ENCODE peak calls at places on chromosomes 6 and 20, in nine cellular contexts. L is CD4-positive, CD25-positive, alpha-beta regulatory T cell; S is heart right ventricle; O is RWPE2; V is Right ventricle myocardium superior; F is HepG2; M is stimulated activated memory B cell treated with anti-CD40 and anti-IgM and Interleukin-4, amounts not matched to agents 10 μg/mL and 1 μg/mL and 100 μg/mL, for 72 hours; P is natural killer cell; U is left cardiac atrium. B is an unnamed sample.

GRCh38 chr6:45901777-45902650 is 113.6 kb downstream of the CLIC5 start:
- ATAC-seq in L (no peak), S (peak; percentile 42), O (no peak), V (peak; percentile 33), F (no peak), M (no peak), P (no peak), U (no peak), B (no peak)

GRCh38 chr6:95973976-95974375 is 41.8 kb upstream of the FUT9 start:
- ATAC-seq in L (no peak), S (no peak), O (no peak), V (no peak), F (no peak), M (no peak), P (no peak), U (no peak), B (no peak)

GRCh38 chr6:14196029-14196428 is 78.5 kb downstream of the CD83 start:
- ATAC-seq in L (no peak), S (no peak), O (no peak), V (no peak), F (no peak), M (no peak), P (no peak), U (no peak), B (no peak)

GRCh38 chr6:161486326-161486725 is 212.5 kb upstream of the AGPAT4 start:
- ATAC-seq in L (no peak), S (peak; percentile 91), O (peak; percentile 100), V (peak; percentile 94), F (no peak), M (no peak), P (no peak), U (peak; percentile 96), B (peak; percentile 97)

GRCh38 chr6:148709577-148709976 is 37.3 kb upstream of the UST start:
- ATAC-seq in L (no peak), S (no peak), O (no peak), V (no peak), F (no peak), M (no peak), P (no peak), U (no peak), B (no peak)

GRCh38 chr20:33178726-33179125 is 10.8 kb downstream of the BPIFA2 start:
- ATAC-seq in L (no peak), S (no peak), O (peak; percentile 49), V (no peak), F (peak; percentile 63), M (no peak), P (no peak), U (no peak), B (no peak)

GRCh38 chr6:30814137-30815084 is 69.9 kb upstream of the DDR1 start:
- ATAC-seq in L (peak; percentile 87), S (no peak), O (peak; percentile 43), V (no peak), F (peak; percentile 62), M (peak; percentile 31), P (no peak), U (peak; percentile 65), B (peak; percentile 81)

GRCh38 chr6:52074155-52074554 is 13.3 kb downstream of the PKHD1 start:
- ATAC-seq in L (no peak), S (no peak), O (peak; percentile 29), V (no peak), F (no peak), M (no peak), P (no peak), U (no peak), B (no peak)

GRCh38 chr20:45779011-45779915 is 12.4 kb downstream of the WFDC3 start:
- ATAC-seq in L (no peak), S (peak; percentile 84), O (peak; percentile 81), V (peak; percentile 89), F (no peak), M (no peak), P (no peak), U (peak; percentile 95), B (peak; percentile 90)

GRCh38 chr6:40378725-40379074 is 208.5 kb downstream of the LRFN2 start:
- ATAC-seq in L (no peak), S (no peak), O (no peak), V (no peak), F (no peak), M (no peak), P (no peak), U (no peak), B (no peak)

GRCh38 chr20:31566658-31567379 is 38.3 kb upstream of the ID1 start:
- ATAC-seq in L (no peak), S (no peak), O (peak; percentile 62), V (no peak), F (no peak), M (peak; percentile 69), P (no peak), U (no peak), B (no peak)

GRCh38 chr20:38633577-38634093 is 32.0 kb downstream of the ARHGAP40 start:
- ATAC-seq in L (peak; percentile 66), S (peak; percentile 62), O (peak; percentile 66), V (peak; percentile 75), F (peak; percentile 91), M (peak; percentile 77), P (peak; percentile 99), U (peak; percentile 72), B (peak; percentile 95)

GRCh38 chr6:37182736-37183590 is 13.0 kb downstream of the PIM1 start:
- ATAC-seq in L (peak; percentile 99), S (peak; percentile 82), O (no peak), V (peak; percentile 79), F (no peak), M (peak; percentile 87), P (peak; percentile 93), U (peak; percentile 81), B (no peak)

GRCh38 chr20:18403269-18403668 is 63.6 kb downstream of the DZANK1 start:
- ATAC-seq in L (no peak), S (no peak), O (no peak), V (no peak), F (no peak), M (no peak), P (no peak), U (no peak), B (no peak)

GRCh38 chr6:167398214-167399050 is 73.5 kb downstream of the TTLL2 start:
- ATAC-seq in L (no peak), S (no peak), O (no peak), V (no peak), F (peak; percentile 91), M (no peak), P (no peak), U (no peak), B (no peak)

GRCh38 chr20:61665746-61666470 is 399.8 kb downstream of the TAF4 start:
- ATAC-seq in L (no peak), S (no peak), O (no peak), V (no peak), F (no peak), M (no peak), P (no peak), U (no peak), B (no peak)

GRCh38 chr6:4682431-4683159 is 93.6 kb upstream of the CDYL start:
- ATAC-seq in L (no peak), S (peak; percentile 12), O (no peak), V (no peak), F (no peak), M (no peak), P (no peak), U (no peak), B (no peak)

GRCh38 chr6:116229287-116229913 is 24.5 kb downstream of the TSPYL4 start:
- ATAC-seq in L (no peak), S (peak; percentile 95), O (peak; percentile 56), V (peak; percentile 90), F (no peak), M (no peak), P (no peak), U (peak; percentile 97), B (peak; percentile 100)

GRCh38 chr6:9225441-9225871 is 790.1 kb upstream of the SLC35B3 start:
- ATAC-seq in L (no peak), S (no peak), O (no peak), V (no peak), F (no peak), M (no peak), P (no peak), U (peak; percentile 88), B (no peak)

GRCh38 chr20:58432190-58432954 is 43.3 kb downstream of the VAPB start:
- ATAC-seq in L (no peak), S (peak; percentile 55), O (no peak), V (peak; percentile 73), F (no peak), M (no peak), P (no peak), U (no peak), B (no peak)

GRCh38 chr20:50911716-50912115 is 19.5 kb downstream of the ADNP start:
- ATAC-seq in L (no peak), S (no peak), O (no peak), V (no peak), F (no peak), M (no peak), P (no peak), U (no peak), B (no peak)

GRCh38 chr20:37345339-37346231 is at the start of gene SRC:
- ATAC-seq in L (peak; percentile 50), S (peak; percentile 81), O (peak; percentile 70), V (peak; percentile 87), F (peak; percentile 29), M (peak; percentile 72), P (peak; percentile 77), U (peak; percentile 87), B (peak; percentile 73)

GRCh38 chr6:137389150-137389664 is 105.0 kb downstream of the OLIG3 start:
- ATAC-seq in L (peak; percentile 99), S (no peak), O (peak; percentile 76), V (no peak), F (no peak), M (peak; percentile 77), P (peak; percentile 93), U (peak; percentile 63), B (no peak)

GRCh38 chr20:25480156-25480555 is 72.7 kb downstream of the GINS1 start:
- ATAC-seq in L (no peak), S (no peak), O (no peak), V (no peak), F (no peak), M (no peak), P (no peak), U (no peak), B (no peak)

GRCh38 chr6:158928068-158928467 is 71.9 kb downstream of the RSPH3 start:
- ATAC-seq in L (no peak), S (no peak), O (no peak), V (no peak), F (no peak), M (no peak), P (no peak), U (no peak), B (no peak)

GRCh38 chr6:46113370-46113769 is 16.4 kb upstream of the ENPP4 start:
- ATAC-seq in L (no peak), S (no peak), O (peak; percentile 51), V (no peak), F (no peak), M (no peak), P (no peak), U (no peak), B (no peak)

GRCh38 chr20:48626226-48626937 is 201.4 kb downstream of the PREX1 start:
- ATAC-seq in L (no peak), S (peak; percentile 26), O (no peak), V (no peak), F (no peak), M (no peak), P (no peak), U (no peak), B (no peak)

GRCh38 chr6:37878150-37878710 is 58.7 kb downstream of the ZFAND3 start:
- ATAC-seq in L (no peak), S (peak; percentile 41), O (peak; percentile 31), V (no peak), F (no peak), M (no peak), P (no peak), U (peak; percentile 39), B (no peak)